ENCODE peak calls at places on chromosomes 1 and 21, in seven cellular contexts. Y, D, R, W, G, T and J are unnamed samples.

GRCh38 chr1:12708956-12709555 is 6.9 kb upstream of the AADACL3 start:
- DNase-seq in Y (no peak), D (no peak), R (no peak), W (no peak), G (no peak), T (no peak), J (no peak)

GRCh38 chr1:209611771-209612570 is 28.5 kb downstream of the CAMK1G start:
- DNase-seq in Y (no peak), D (no peak), R (no peak), W (no peak), G (no peak), T (no peak), J (no peak)

GRCh38 chr1:30268923-30269666 is 454.3 kb downstream of the MATN1 start:
- DNase-seq in Y (no peak), D (no peak), R (no peak), W (no peak), G (no peak), T (no peak), J (no peak)

GRCh38 chr21:32329331-32329730 is 30.7 kb downstream of the MRAP start:
- DNase-seq in Y (peak), D (no peak), R (peak), W (no peak), G (no peak), T (no peak), J (no peak)

GRCh38 chr1:89987170-89987819 is 7.6 kb upstream of the ZNF326 start:
- DNase-seq in Y (no peak), D (no peak), R (peak), W (no peak), G (peak), T (peak), J (peak)

GRCh38 chr21:41733951-41734689 is 32.7 kb downstream of the RIPK4 start:
- DNase-seq in Y (no peak), D (no peak), R (no peak), W (no peak), G (no peak), T (no peak), J (no peak)

GRCh38 chr1:77143529-77144121 is 75.6 kb downstream of the PIGK start:
- DNase-seq in Y (no peak), D (no peak), R (peak), W (no peak), G (no peak), T (no peak), J (no peak)

GRCh38 chr1:229248821-229249817 is 21.8 kb upstream of the RAB4A start:
- DNase-seq in Y (no peak), D (no peak), R (no peak), W (no peak), G (peak), T (no peak), J (no peak)

GRCh38 chr1:227191607-227192006 is 126.7 kb downstream of the CDC42BPA start:
- DNase-seq in Y (no peak), D (no peak), R (no peak), W (no peak), G (no peak), T (no peak), J (no peak)

GRCh38 chr1:55500601-55501000 is 285.4 kb upstream of the USP24 start:
- DNase-seq in Y (no peak), D (no peak), R (no peak), W (no peak), G (no peak), T (no peak), J (no peak)

GRCh38 chr1:212982430-212983152 is 32.2 kb downstream of the VASH2 start:
- DNase-seq in Y (no peak), D (no peak), R (no peak), W (no peak), G (peak), T (no peak), J (no peak)

GRCh38 chr1:169027607-169028320 is 78.7 kb upstream of the ATP1B1 start:
- DNase-seq in Y (no peak), D (no peak), R (no peak), W (no peak), G (peak), T (no peak), J (no peak)

GRCh38 chr1:12473596-12474329 is 144.2 kb downstream of the DHRS3 start:
- DNase-seq in Y (no peak), D (peak), R (no peak), W (no peak), G (no peak), T (no peak), J (no peak)